ENCODE peak calls at places on chromosome 20, in nine cellular contexts. L, C, V, T, U, K, H, D and P are unnamed samples.

GRCh38 chr20:48626226-48626937 is 201.4 kb downstream of the PREX1 start:
- DNase-seq in L (no peak), C (no peak), V (no peak), T (no peak), U (no peak), K (no peak), H (no peak), D (no peak), P (peak; percentile 13)

GRCh38 chr20:15155848-15156401 is 818.5 kb upstream of the FLRT3 start:
- DNase-seq in L (no peak), C (no peak), V (no peak), T (no peak), U (no peak), K (no peak), H (no peak), D (peak; percentile 83), P (no peak)

GRCh38 chr20:38141154-38141888 is 23.7 kb downstream of the TGM2 start:
- DNase-seq in L (no peak), C (no peak), V (no peak), T (no peak), U (no peak), K (no peak), H (no peak), D (no peak), P (no peak)

GRCh38 chr20:21048841-21049273 is 57.3 kb downstream of the LINC00237 start:
- DNase-seq in L (peak; percentile 54), C (no peak), V (no peak), T (peak; percentile 45), U (no peak), K (no peak), H (peak; percentile 31), D (no peak), P (peak; percentile 19)

GRCh38 chr20:59137532-59137931 is 26.1 kb upstream of the ZNF831 start:
- DNase-seq in L (peak; percentile 94), C (no peak), V (no peak), T (no peak), U (no peak), K (no peak), H (no peak), D (no peak), P (no peak)

GRCh38 chr20:10090588-10091166 is 55.9 kb downstream of the ANKEF1 start:
- DNase-seq in L (peak; percentile 36), C (no peak), V (peak; percentile 66), T (no peak), U (no peak), K (peak; percentile 61), H (peak; percentile 48), D (peak; percentile 47), P (peak; percentile 1)

GRCh38 chr20:4709261-4710105 is 12.2 kb upstream of the PRND start:
- DNase-seq in L (no peak), C (no peak), V (no peak), T (no peak), U (no peak), K (no peak), H (no peak), D (no peak), P (no peak)

GRCh38 chr20:17896771-17897369 is 71.7 kb downstream of the SNX5 start:
- DNase-seq in L (no peak), C (no peak), V (no peak), T (no peak), U (no peak), K (no peak), H (no peak), D (no peak), P (no peak)

GRCh38 chr20:43119720-43120119 is 70.0 kb downstream of the PTPRT start:
- DNase-seq in L (no peak), C (no peak), V (no peak), T (no peak), U (no peak), K (no peak), H (no peak), D (no peak), P (no peak)

GRCh38 chr20:10670521-10671220 is 3.1 kb downstream of the JAG1 start:
- DNase-seq in L (no peak), C (no peak), V (no peak), T (no peak), U (no peak), K (peak; percentile 51), H (no peak), D (no peak), P (no peak)

GRCh38 chr20:13649548-13649947 is 10.8 kb upstream of the TASP1 start:
- DNase-seq in L (peak; percentile 45), C (no peak), V (peak; percentile 11), T (no peak), U (no peak), K (no peak), H (peak; percentile 45), D (no peak), P (no peak)

GRCh38 chr20:61973515-61974356 is 91.9 kb downstream of the TAF4 start:
- DNase-seq in L (no peak), C (no peak), V (no peak), T (no peak), U (no peak), K (no peak), H (no peak), D (no peak), P (no peak)

GRCh38 chr20:23640018-23640872 is 2.5 kb upstream of the CST3 start:
- DNase-seq in L (no peak), C (no peak), V (no peak), T (no peak), U (no peak), K (no peak), H (no peak), D (no peak), P (no peak)

GRCh38 chr20:13313201-13313600 is 92.1 kb downstream of the ISM1 start:
- DNase-seq in L (no peak), C (no peak), V (no peak), T (no peak), U (no peak), K (no peak), H (no peak), D (no peak), P (no peak)

GRCh38 chr20:2616634-2617033 is 35.8 kb upstream of the NOP56 start:
- DNase-seq in L (no peak), C (no peak), V (no peak), T (no peak), U (no peak), K (no peak), H (no peak), D (no peak), P (no peak)

GRCh38 chr20:42441862-42442196 is 747.9 kb downstream of the PTPRT start:
- DNase-seq in L (no peak), C (no peak), V (no peak), T (no peak), U (no peak), K (no peak), H (no peak), D (no peak), P (no peak)

GRCh38 chr20:39800548-39800947 is 838.4 kb downstream of the DHX35 start:
- DNase-seq in L (no peak), C (peak; percentile 30), V (no peak), T (no peak), U (no peak), K (peak; percentile 34), H (peak; percentile 49), D (no peak), P (no peak)

GRCh38 chr20:50724851-50725721 is 6.3 kb upstream of the PARD6B start:
- DNase-seq in L (peak; percentile 43), C (peak; percentile 69), V (no peak), T (no peak), U (peak; percentile 77), K (peak; percentile 97), H (peak; percentile 88), D (peak; percentile 98), P (no peak)

GRCh38 chr20:61445138-61445537 is 193.1 kb downstream of the CDH4 start:
- DNase-seq in L (no peak), C (no peak), V (no peak), T (no peak), U (no peak), K (no peak), H (no peak), D (no peak), P (no peak)

GRCh38 chr20:1265226-1265915 is 723 bp upstream of the SNPH start:
- DNase-seq in L (no peak), C (no peak), V (no peak), T (no peak), U (no peak), K (peak; percentile 19), H (no peak), D (no peak), P (no peak)

GRCh38 chr20:33465536-33466302 is 22.2 kb upstream of the SNTA1 start:
- DNase-seq in L (no peak), C (no peak), V (no peak), T (no peak), U (no peak), K (no peak), H (no peak), D (no peak), P (no peak)

GRCh38 chr20:20734475-20734948 is 22.1 kb upstream of the RALGAPA2 start:
- DNase-seq in L (no peak), C (no peak), V (no peak), T (no peak), U (no peak), K (no peak), H (no peak), D (no peak), P (no peak)

GRCh38 chr20:13904766-13905165 is 85.6 kb downstream of the SEL1L2 start:
- DNase-seq in L (no peak), C (no peak), V (no peak), T (no peak), U (no peak), K (no peak), H (no peak), D (no peak), P (no peak)

GRCh38 chr20:5570442-5570841 is 179.8 kb upstream of the SHLD1 start:
- DNase-seq in L (no peak), C (no peak), V (no peak), T (no peak), U (no peak), K (no peak), H (no peak), D (no peak), P (no peak)

GRCh38 chr20:38805958-38806854 is 709 bp downstream of the PPP1R16B start:
- DNase-seq in L (no peak), C (no peak), V (no peak), T (peak; percentile 31), U (no peak), K (no peak), H (no peak), D (no peak), P (peak; percentile 30)

GRCh38 chr20:51763965-51764602 is 4.1 kb downstream of the ATP9A start:
- DNase-seq in L (no peak), C (no peak), V (no peak), T (no peak), U (no peak), K (peak; percentile 55), H (no peak), D (no peak), P (no peak)

GRCh38 chr20:15220778-15221565 is 883.6 kb upstream of the FLRT3 start:
- DNase-seq in L (no peak), C (no peak), V (no peak), T (no peak), U (no peak), K (peak; percentile 6), H (no peak), D (no peak), P (no peak)

GRCh38 chr20:23255658-23256385 is 94.8 kb upstream of the NXT1 start:
- DNase-seq in L (no peak), C (no peak), V (peak; percentile 46), T (no peak), U (no peak), K (peak; percentile 55), H (peak; percentile 58), D (no peak), P (no peak)

GRCh38 chr20:57012691-57013090 is 253.8 kb downstream of the BMP7 start:
- DNase-seq in L (no peak), C (no peak), V (no peak), T (no peak), U (no peak), K (no peak), H (no peak), D (no peak), P (no peak)

GRCh38 chr20:9999660-10000059 is 35.1 kb upstream of the ANKEF1 start:
- DNase-seq in L (no peak), C (no peak), V (no peak), T (no peak), U (no peak), K (no peak), H (no peak), D (no peak), P (no peak)

GRCh38 chr20:56540415-56540814 is 7.4 kb downstream of the FAM209B start:
- DNase-seq in L (no peak), C (no peak), V (no peak), T (no peak), U (no peak), K (peak; percentile 21), H (peak; percentile 45), D (no peak), P (no peak)